ENCODE peak calls at places on chromosome 17, in nine cellular contexts. V is GM23338, N is HCT116, A is BJ, P is IMR-90, H is stomach, X is progenitor cell of endocrine pancreas, O is PC-9, I is fibroblast of the aortic adventitia. K is an unnamed sample.

GRCh38 chr17:82655038-82655479 is 6.8 kb upstream of the WDR45B start:
- DNase-seq in V (no peak), N (no peak), A (no peak), P (no peak), H (peak; percentile 74), X (no peak), O (peak; percentile 52), I (no peak), K (no peak)

GRCh38 chr17:33112763-33113162 is 121.1 kb downstream of the SPACA3 start:
- DNase-seq in V (peak; percentile 7), N (peak; percentile 12), A (no peak), P (peak; percentile 18), H (no peak), X (no peak), O (peak; percentile 76), I (peak; percentile 46), K (no peak)

GRCh38 chr17:44002141-44002848 is 2.1 kb upstream of the NAGS start:
- DNase-seq in V (no peak), N (no peak), A (peak; percentile 49), P (peak; percentile 87), H (no peak), X (no peak), O (no peak), I (peak; percentile 90), K (peak; percentile 38)

GRCh38 chr17:46182961-46183360 is 10.3 kb downstream of the KANSL1 start:
- DNase-seq in V (peak; percentile 88), N (no peak), A (no peak), P (no peak), H (no peak), X (no peak), O (no peak), I (no peak), K (no peak)

GRCh38 chr17:29931253-29931932 is 1.4 kb upstream of the SSH2 start:
- DNase-seq in V (peak; percentile 71), N (peak; percentile 82), A (no peak), P (peak; percentile 78), H (peak; percentile 69), X (peak; percentile 29), O (peak; percentile 53), I (peak; percentile 82), K (peak; percentile 49)

GRCh38 chr17:64295146-64295545 is 32.1 kb upstream of the TEX2 start:
- DNase-seq in V (no peak), N (no peak), A (no peak), P (no peak), H (no peak), X (no peak), O (no peak), I (no peak), K (no peak)

GRCh38 chr17:37458805-37459204 is 30.9 kb upstream of the DUSP14 start:
- DNase-seq in V (no peak), N (no peak), A (no peak), P (peak; percentile 84), H (no peak), X (no peak), O (no peak), I (peak; percentile 52), K (no peak)

GRCh38 chr17:49240619-49241018 is 10.0 kb upstream of the PHOSPHO1 start:
- DNase-seq in V (no peak), N (no peak), A (no peak), P (no peak), H (no peak), X (no peak), O (no peak), I (no peak), K (no peak)

GRCh38 chr17:43779145-43780125 is 658 bp upstream of the DUSP3 start:
- DNase-seq in V (peak; percentile 69), N (peak; percentile 34), A (no peak), P (peak; percentile 25), H (no peak), X (no peak), O (no peak), I (no peak), K (no peak)

GRCh38 chr17:71472809-71473789 is 647.7 kb upstream of the SOX9 start:
- DNase-seq in V (peak; percentile 84), N (peak; percentile 86), A (no peak), P (peak; percentile 70), H (no peak), X (no peak), O (peak; percentile 18), I (peak; percentile 57), K (peak; percentile 37)

GRCh38 chr17:35345445-35345925 is 27.9 kb downstream of the SLFN11 start:
- DNase-seq in V (peak; percentile 23), N (no peak), A (no peak), P (no peak), H (no peak), X (no peak), O (no peak), I (no peak), K (no peak)

GRCh38 chr17:82101301-82101715 is 3.3 kb upstream of the FASN start:
- DNase-seq in V (no peak), N (no peak), A (no peak), P (no peak), H (no peak), X (no peak), O (no peak), I (no peak), K (no peak)

GRCh38 chr17:73743802-73744201 is 99.6 kb upstream of the SDK2 start:
- DNase-seq in V (no peak), N (no peak), A (no peak), P (no peak), H (no peak), X (no peak), O (no peak), I (no peak), K (no peak)

GRCh38 chr17:19365499-19365817 is 2.9 kb upstream of the B9D1 start:
- DNase-seq in V (no peak), N (no peak), A (no peak), P (no peak), H (no peak), X (no peak), O (no peak), I (no peak), K (no peak)

DNA sequence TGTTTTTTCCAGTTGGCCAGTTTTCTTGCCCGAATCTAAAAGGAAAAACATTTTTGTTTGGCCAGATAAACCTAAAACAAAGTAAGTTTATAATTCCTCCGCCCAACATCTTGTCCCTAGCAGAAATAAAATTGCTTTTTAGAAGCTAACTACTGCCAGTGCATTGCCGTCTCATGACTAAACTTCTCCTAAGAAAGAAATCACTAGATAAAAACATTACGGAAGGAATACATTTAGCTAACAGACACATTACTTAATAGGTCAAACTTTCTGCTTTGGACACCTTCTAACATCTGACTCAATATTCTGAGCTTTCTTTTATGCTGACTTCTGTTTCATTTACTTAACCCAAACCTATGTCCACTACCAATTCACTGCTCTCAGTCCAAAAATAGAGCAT is 36.2 kb downstream of the FBXL20 start:
- DNase-seq in V (no peak), N (no peak), A (peak; percentile 69), P (peak; percentile 83), H (no peak), X (no peak), O (no peak), I (peak; percentile 89), K (peak; percentile 49)
- TF ChIP-seq CTCF in V (no peak), N (no peak), A (no peak), P (no peak), H (no peak), X (no peak), O (no peak), I (no peak), K (no peak)

GRCh38 chr17:17783825-17784598 is 52.8 kb downstream of the SREBF1 start:
- DNase-seq in V (peak; percentile 76), N (no peak), A (no peak), P (no peak), H (peak; percentile 61), X (no peak), O (no peak), I (peak; percentile 36), K (peak; percentile 5)

GRCh38 chr17:17783121-17783824 is 53.5 kb downstream of the SREBF1 start:
- DNase-seq in V (peak; percentile 89), N (no peak), A (no peak), P (no peak), H (peak; percentile 88), X (peak; percentile 40), O (peak; percentile 70), I (no peak), K (no peak)

GRCh38 chr17:17785407-17785806 is 51.4 kb downstream of the SREBF1 start:
- DNase-seq in V (no peak), N (no peak), A (no peak), P (no peak), H (no peak), X (no peak), O (no peak), I (no peak), K (no peak)

GRCh38 chr17:17782425-17783120 is 54.2 kb downstream of the SREBF1 start:
- DNase-seq in V (peak; percentile 61), N (no peak), A (no peak), P (no peak), H (peak; percentile 46), X (peak; percentile 44), O (peak; percentile 49), I (no peak), K (no peak)

DNA sequence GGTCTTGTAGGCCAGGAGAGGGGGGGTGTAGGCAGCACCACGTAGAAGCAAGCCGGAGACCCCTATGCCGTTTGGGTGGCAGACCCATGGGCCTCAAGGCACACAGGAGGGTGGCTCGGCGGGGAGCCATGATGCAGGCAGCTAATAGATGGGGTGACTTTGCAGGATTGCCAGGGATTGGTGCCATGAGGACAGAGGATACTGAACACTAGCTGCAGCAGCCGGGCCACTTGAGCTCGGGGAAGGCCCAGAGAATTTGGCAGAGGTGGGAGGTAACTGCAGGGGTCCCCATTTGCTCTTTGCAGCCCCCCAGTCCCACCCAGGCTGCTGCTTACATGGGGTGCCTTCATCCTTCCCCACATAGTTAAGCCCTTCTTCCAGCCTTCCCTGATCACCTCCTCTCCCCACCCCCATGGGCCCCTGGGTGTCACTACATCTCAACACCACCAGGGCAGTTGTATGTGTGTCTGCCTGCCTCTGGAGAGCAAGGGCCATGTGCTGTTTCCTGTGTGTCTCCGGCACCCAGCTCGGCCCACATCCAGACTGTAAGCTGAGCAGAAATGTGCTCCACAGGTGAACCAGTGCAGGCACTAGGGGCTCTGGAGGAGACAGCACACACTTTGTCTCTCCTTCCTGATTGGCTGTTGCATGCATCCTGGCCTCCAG is 52.1 kb downstream of the SREBF1 start:
- DNase-seq in V (peak; percentile 54), N (no peak), A (no peak), P (no peak), H (peak; percentile 43), X (no peak), O (no peak), I (no peak), K (no peak)
- TF ChIP-seq CTCF in V (no peak), N (peak; percentile 47), A (peak; percentile 20), P (peak; percentile 30), H (no peak), X (peak; percentile 33), O (peak; percentile 36), I (peak; percentile 27), K (no peak)

GRCh38 chr17:67534941-67535340 is 157.9 kb downstream of the PITPNC1 start:
- DNase-seq in V (no peak), N (no peak), A (no peak), P (no peak), H (no peak), X (no peak), O (no peak), I (no peak), K (no peak)
- TF ChIP-seq CTCF in V (no peak), N (no peak), A (no peak), P (no peak), H (no peak), X (no peak), O (no peak), I (no peak), K (no peak)

DNA sequence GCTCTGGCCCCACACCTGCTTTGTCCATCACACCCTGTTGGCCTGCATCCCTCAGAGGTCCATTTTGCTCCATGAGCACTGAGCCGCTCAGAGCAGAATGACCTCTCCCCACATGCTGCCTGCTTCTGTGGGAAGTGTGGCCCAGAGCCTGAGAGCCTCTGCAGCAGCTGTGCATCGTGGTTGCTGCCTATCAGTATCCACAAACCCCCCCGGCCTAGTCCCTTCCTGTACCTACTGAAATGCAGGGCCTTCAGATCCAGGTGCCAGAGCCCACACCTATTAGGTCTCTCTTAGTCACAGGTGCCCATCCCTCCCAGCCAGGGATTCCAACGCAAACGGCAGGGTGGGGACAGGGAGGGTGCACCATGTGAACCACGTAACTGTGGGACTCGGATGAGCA is 16.6 kb upstream of the TRPV3 start:
- DNase-seq in V (no peak), N (no peak), A (no peak), P (no peak), H (no peak), X (no peak), O (no peak), I (no peak), K (no peak)
- TF ChIP-seq CTCF in V (no peak), N (no peak), A (no peak), P (no peak), H (no peak), X (no peak), O (no peak), I (no peak), K (no peak)

K was measured in AG09319.